ENCODE peak calls at places on chromosomes 1 and 21, in five cellular contexts. One of them, this sample, is unnamed.

GRCh38 chr1:234865171-234866006 is 255.4 kb upstream of the IRF2BP2 start:
- DNase-seq in fibroblast of lung: no peak
- DNase-seq in fibroblast of pulmonary artery: no peak
- DNase-seq in dorsolateral prefrontal cortex: no peak
- DNase-seq in activated CD8-positive, alpha-beta memory T cell treated with anti-CD3 and anti-CD28 coated beads, Interleukin-2, amount 50 U/mL, for 4 hours: no peak
- DNase-seq in this sample: no peak

GRCh38 chr1:22949807-22950462 is 22.7 kb downstream of the LACTBL1 start:
- DNase-seq in fibroblast of lung: no peak
- DNase-seq in fibroblast of pulmonary artery: no peak
- DNase-seq in dorsolateral prefrontal cortex: no peak
- DNase-seq in activated CD8-positive, alpha-beta memory T cell treated with anti-CD3 and anti-CD28 coated beads, Interleukin-2, amount 50 U/mL, for 4 hours: no peak
- DNase-seq in this sample: no peak

GRCh38 chr1:200488375-200489165 is 78.7 kb upstream of the ZNF281 start:
- DNase-seq in fibroblast of lung: peak; percentile 78
- DNase-seq in fibroblast of pulmonary artery: peak; percentile 87
- DNase-seq in dorsolateral prefrontal cortex: no peak
- DNase-seq in activated CD8-positive, alpha-beta memory T cell treated with anti-CD3 and anti-CD28 coated beads, Interleukin-2, amount 50 U/mL, for 4 hours: peak; percentile 34
- DNase-seq in this sample: peak; percentile 56

GRCh38 chr1:245205396-245205795 is 50.6 kb downstream of the KIF26B start:
- DNase-seq in fibroblast of lung: peak; percentile 27
- DNase-seq in fibroblast of pulmonary artery: no peak
- DNase-seq in dorsolateral prefrontal cortex: no peak
- DNase-seq in activated CD8-positive, alpha-beta memory T cell treated with anti-CD3 and anti-CD28 coated beads, Interleukin-2, amount 50 U/mL, for 4 hours: no peak
- DNase-seq in this sample: no peak

GRCh38 chr1:90919190-90919719 is 102.6 kb downstream of the ZNF644 start:
- DNase-seq in fibroblast of lung: no peak
- DNase-seq in fibroblast of pulmonary artery: no peak
- DNase-seq in dorsolateral prefrontal cortex: no peak
- DNase-seq in activated CD8-positive, alpha-beta memory T cell treated with anti-CD3 and anti-CD28 coated beads, Interleukin-2, amount 50 U/mL, for 4 hours: no peak
- DNase-seq in this sample: no peak

GRCh38 chr1:227131193-227131592 is 187.1 kb downstream of the CDC42BPA start:
- DNase-seq in fibroblast of lung: peak; percentile 50
- DNase-seq in fibroblast of pulmonary artery: peak; percentile 66
- DNase-seq in dorsolateral prefrontal cortex: no peak
- DNase-seq in activated CD8-positive, alpha-beta memory T cell treated with anti-CD3 and anti-CD28 coated beads, Interleukin-2, amount 50 U/mL, for 4 hours: no peak
- DNase-seq in this sample: peak; percentile 15

GRCh38 chr1:15417365-15417934 is 7.8 kb downstream of the EFHD2 start:
- DNase-seq in fibroblast of lung: peak; percentile 77
- DNase-seq in fibroblast of pulmonary artery: peak; percentile 35
- DNase-seq in dorsolateral prefrontal cortex: no peak
- DNase-seq in activated CD8-positive, alpha-beta memory T cell treated with anti-CD3 and anti-CD28 coated beads, Interleukin-2, amount 50 U/mL, for 4 hours: peak; percentile 65
- DNase-seq in this sample: no peak

GRCh38 chr1:227898502-227899140 is 49.1 kb downstream of the WNT9A start:
- DNase-seq in fibroblast of lung: no peak
- DNase-seq in fibroblast of pulmonary artery: no peak
- DNase-seq in dorsolateral prefrontal cortex: peak; percentile 13
- DNase-seq in activated CD8-positive, alpha-beta memory T cell treated with anti-CD3 and anti-CD28 coated beads, Interleukin-2, amount 50 U/mL, for 4 hours: no peak
- DNase-seq in this sample: no peak

GRCh38 chr1:166379447-166379846 is 212.6 kb upstream of the FAM78B start:
- DNase-seq in fibroblast of lung: peak; percentile 12
- DNase-seq in fibroblast of pulmonary artery: no peak
- DNase-seq in dorsolateral prefrontal cortex: no peak
- DNase-seq in activated CD8-positive, alpha-beta memory T cell treated with anti-CD3 and anti-CD28 coated beads, Interleukin-2, amount 50 U/mL, for 4 hours: no peak
- DNase-seq in this sample: no peak

GRCh38 chr1:96979287-96979686 is 257.7 kb downstream of the PTBP2 start:
- DNase-seq in fibroblast of lung: peak; percentile 20
- DNase-seq in fibroblast of pulmonary artery: no peak
- DNase-seq in dorsolateral prefrontal cortex: no peak
- DNase-seq in activated CD8-positive, alpha-beta memory T cell treated with anti-CD3 and anti-CD28 coated beads, Interleukin-2, amount 50 U/mL, for 4 hours: no peak
- DNase-seq in this sample: no peak

GRCh38 chr1:26693557-26694184 is 2.1 kb upstream of the ARID1A start:
- DNase-seq in fibroblast of lung: no peak
- DNase-seq in fibroblast of pulmonary artery: no peak
- DNase-seq in dorsolateral prefrontal cortex: no peak
- DNase-seq in activated CD8-positive, alpha-beta memory T cell treated with anti-CD3 and anti-CD28 coated beads, Interleukin-2, amount 50 U/mL, for 4 hours: no peak
- DNase-seq in this sample: no peak

GRCh38 chr1:214107322-214108096 is 119.7 kb downstream of the PROX1 start:
- DNase-seq in fibroblast of lung: peak; percentile 9
- DNase-seq in fibroblast of pulmonary artery: peak; percentile 26
- DNase-seq in dorsolateral prefrontal cortex: no peak
- DNase-seq in activated CD8-positive, alpha-beta memory T cell treated with anti-CD3 and anti-CD28 coated beads, Interleukin-2, amount 50 U/mL, for 4 hours: no peak
- DNase-seq in this sample: no peak

GRCh38 chr1:221522440-221523050 is 219.3 kb downstream of the DUSP10 start:
- DNase-seq in fibroblast of lung: peak; percentile 9
- DNase-seq in fibroblast of pulmonary artery: no peak
- DNase-seq in dorsolateral prefrontal cortex: no peak
- DNase-seq in activated CD8-positive, alpha-beta memory T cell treated with anti-CD3 and anti-CD28 coated beads, Interleukin-2, amount 50 U/mL, for 4 hours: no peak
- DNase-seq in this sample: no peak

GRCh38 chr1:152461544-152461943 is 47.5 kb upstream of the CRNN start:
- DNase-seq in fibroblast of lung: peak; percentile 36
- DNase-seq in fibroblast of pulmonary artery: peak; percentile 75
- DNase-seq in dorsolateral prefrontal cortex: no peak
- DNase-seq in activated CD8-positive, alpha-beta memory T cell treated with anti-CD3 and anti-CD28 coated beads, Interleukin-2, amount 50 U/mL, for 4 hours: peak; percentile 52
- DNase-seq in this sample: peak; percentile 52

GRCh38 chr1:26387447-26387846 is 14.9 kb upstream of the ZNF683 start:
- DNase-seq in fibroblast of lung: peak; percentile 59
- DNase-seq in fibroblast of pulmonary artery: peak; percentile 42
- DNase-seq in dorsolateral prefrontal cortex: no peak
- DNase-seq in activated CD8-positive, alpha-beta memory T cell treated with anti-CD3 and anti-CD28 coated beads, Interleukin-2, amount 50 U/mL, for 4 hours: no peak
- DNase-seq in this sample: peak; percentile 88

GRCh38 chr1:15714438-15715136 is 21.5 kb upstream of the SLC25A34 start:
- DNase-seq in fibroblast of lung: peak; percentile 66
- DNase-seq in fibroblast of pulmonary artery: peak; percentile 71
- DNase-seq in dorsolateral prefrontal cortex: no peak
- DNase-seq in activated CD8-positive, alpha-beta memory T cell treated with anti-CD3 and anti-CD28 coated beads, Interleukin-2, amount 50 U/mL, for 4 hours: no peak
- DNase-seq in this sample: no peak

GRCh38 chr21:17925000-17925610 is 105.9 kb upstream of the C21orf91 start:
- DNase-seq in fibroblast of lung: peak; percentile 46
- DNase-seq in fibroblast of pulmonary artery: peak; percentile 71
- DNase-seq in dorsolateral prefrontal cortex: no peak
- DNase-seq in activated CD8-positive, alpha-beta memory T cell treated with anti-CD3 and anti-CD28 coated beads, Interleukin-2, amount 50 U/mL, for 4 hours: peak; percentile 33
- DNase-seq in this sample: peak; percentile 59

GRCh38 chr1:213389061-213389581 is 338.1 kb downstream of the RPS6KC1 start:
- DNase-seq in fibroblast of lung: peak; percentile 9
- DNase-seq in fibroblast of pulmonary artery: no peak
- DNase-seq in dorsolateral prefrontal cortex: peak; percentile 34
- DNase-seq in activated CD8-positive, alpha-beta memory T cell treated with anti-CD3 and anti-CD28 coated beads, Interleukin-2, amount 50 U/mL, for 4 hours: no peak
- DNase-seq in this sample: no peak

GRCh38 chr1:187079330-187079729 is 250.6 kb downstream of the PLA2G4A start:
- DNase-seq in fibroblast of lung: no peak
- DNase-seq in fibroblast of pulmonary artery: no peak
- DNase-seq in dorsolateral prefrontal cortex: no peak
- DNase-seq in activated CD8-positive, alpha-beta memory T cell treated with anti-CD3 and anti-CD28 coated beads, Interleukin-2, amount 50 U/mL, for 4 hours: no peak
- DNase-seq in this sample: no peak

GRCh38 chr1:88802404-88802803 is 89.0 kb downstream of the GTF2B start:
- DNase-seq in fibroblast of lung: peak; percentile 32
- DNase-seq in fibroblast of pulmonary artery: no peak
- DNase-seq in dorsolateral prefrontal cortex: no peak
- DNase-seq in activated CD8-positive, alpha-beta memory T cell treated with anti-CD3 and anti-CD28 coated beads, Interleukin-2, amount 50 U/mL, for 4 hours: no peak
- DNase-seq in this sample: no peak

GRCh38 chr21:44427241-44428120 is 27.8 kb upstream of the LRRC3 start:
- DNase-seq in fibroblast of lung: no peak
- DNase-seq in fibroblast of pulmonary artery: no peak
- DNase-seq in dorsolateral prefrontal cortex: peak; percentile 9
- DNase-seq in activated CD8-positive, alpha-beta memory T cell treated with anti-CD3 and anti-CD28 coated beads, Interleukin-2, amount 50 U/mL, for 4 hours: peak; percentile 13
- DNase-seq in this sample: no peak

GRCh38 chr1:84719477-84720274 is 29.4 kb upstream of the SSX2IP start:
- DNase-seq in fibroblast of lung: peak; percentile 58
- DNase-seq in fibroblast of pulmonary artery: no peak
- DNase-seq in dorsolateral prefrontal cortex: no peak
- DNase-seq in activated CD8-positive, alpha-beta memory T cell treated with anti-CD3 and anti-CD28 coated beads, Interleukin-2, amount 50 U/mL, for 4 hours: no peak
- DNase-seq in this sample: no peak

GRCh38 chr1:233704125-233704881 is 90.4 kb downstream of the KCNK1 start:
- DNase-seq in fibroblast of lung: peak; percentile 39
- DNase-seq in fibroblast of pulmonary artery: peak; percentile 0
- DNase-seq in dorsolateral prefrontal cortex: no peak
- DNase-seq in activated CD8-positive, alpha-beta memory T cell treated with anti-CD3 and anti-CD28 coated beads, Interleukin-2, amount 50 U/mL, for 4 hours: no peak
- DNase-seq in this sample: no peak

GRCh38 chr1:20035114-20035513 is 34.9 kb upstream of the PLA2G5 start:
- DNase-seq in fibroblast of lung: no peak
- DNase-seq in fibroblast of pulmonary artery: peak; percentile 90
- DNase-seq in dorsolateral prefrontal cortex: no peak
- DNase-seq in activated CD8-positive, alpha-beta memory T cell treated with anti-CD3 and anti-CD28 coated beads, Interleukin-2, amount 50 U/mL, for 4 hours: no peak
- DNase-seq in this sample: no peak

GRCh38 chr1:19988269-19989006 is 9.0 kb upstream of the PLA2G2A start:
- DNase-seq in fibroblast of lung: peak; percentile 2
- DNase-seq in fibroblast of pulmonary artery: no peak
- DNase-seq in dorsolateral prefrontal cortex: no peak
- DNase-seq in activated CD8-positive, alpha-beta memory T cell treated with anti-CD3 and anti-CD28 coated beads, Interleukin-2, amount 50 U/mL, for 4 hours: no peak
- DNase-seq in this sample: no peak

This sample was measured in HCT116.